ENCODE peak calls at places on chromosomes 4 and X, in seven cellular contexts. L is fibroblast of lung, Z is body of pancreas, E is A549, O is endodermal cell, T is lower lobe of right lung, P is mesothelial cell of epicardium. Q is an unnamed sample.

GRCh38 chr4:145902522-145902921 is 36.1 kb downstream of the ZNF827 start:
- DNase-seq in L (no peak), Z (no peak), E (no peak), O (no peak), T (no peak), P (no peak), Q (no peak)

GRCh38 chr4:171676555-171677215 is 136.5 kb upstream of the GALNTL6 start:
- DNase-seq in L (no peak), Z (no peak), E (no peak), O (no peak), T (no peak), P (no peak), Q (no peak)

GRCh38 chr4:52865305-52865704 is 3.2 kb downstream of the RASL11B start:
- DNase-seq in L (no peak), Z (no peak), E (no peak), O (no peak), T (no peak), P (no peak), Q (no peak)

GRCh38 chr4:109921384-109921808 is 8.7 kb downstream of the EGF start:
- DNase-seq in L (peak), Z (no peak), E (peak), O (peak), T (no peak), P (no peak), Q (peak)

GRCh38 chrX:64093761-64094160 is 111.7 kb downstream of the AMER1 start:
- DNase-seq in L (peak), Z (no peak), E (peak), O (peak), T (no peak), P (no peak), Q (no peak)

GRCh38 chrX:17595456-17596035 is 141.7 kb upstream of the SCML1 start:
- DNase-seq in L (peak), Z (no peak), E (peak), O (no peak), T (no peak), P (no peak), Q (no peak)

GRCh38 chrX:153063315-153063714 is 7.0 kb downstream of the PNMA3 start:
- DNase-seq in L (peak), Z (no peak), E (no peak), O (no peak), T (no peak), P (no peak), Q (no peak)

GRCh38 chr4:134544303-134544761 is 342.7 kb upstream of the PABPC4L start:
- DNase-seq in L (no peak), Z (no peak), E (peak), O (no peak), T (no peak), P (no peak), Q (peak)

GRCh38 chr4:88320780-88321373 is 36.5 kb upstream of the PPM1K start:
- DNase-seq in L (peak), Z (no peak), E (peak), O (peak), T (peak), P (no peak), Q (no peak)

GRCh38 chr4:140296335-140296753 is 77.1 kb upstream of the SCOC start:
- DNase-seq in L (peak), Z (peak), E (peak), O (no peak), T (no peak), P (no peak), Q (peak)

GRCh38 chr4:177450421-177451107 is 8.3 kb upstream of the AGA start:
- DNase-seq in L (peak), Z (no peak), E (no peak), O (no peak), T (no peak), P (no peak), Q (no peak)

GRCh38 chr4:173218411-173219125 is 50.0 kb downstream of the GALNT7 start:
- DNase-seq in L (peak), Z (no peak), E (peak), O (no peak), T (no peak), P (no peak), Q (no peak)

GRCh38 chr4:116664198-116664597 is 421.2 kb downstream of the TRAM1L1 start:
- DNase-seq in L (no peak), Z (no peak), E (no peak), O (peak), T (no peak), P (no peak), Q (no peak)

GRCh38 chr4:61298178-61298740 is 98.1 kb downstream of the ADGRL3 start:
- DNase-seq in L (no peak), Z (no peak), E (no peak), O (no peak), T (no peak), P (no peak), Q (no peak)

GRCh38 chr4:20618010-20618409 is 82.2 kb upstream of the PACRGL start:
- DNase-seq in L (peak), Z (no peak), E (no peak), O (no peak), T (peak), P (no peak), Q (peak)

GRCh38 chr4:82599336-82599735 is 37.5 kb upstream of the TMEM150C start:
- DNase-seq in L (no peak), Z (no peak), E (peak), O (peak), T (no peak), P (no peak), Q (no peak)

GRCh38 chr4:82569076-82569475 is 7.3 kb upstream of the TMEM150C start:
- DNase-seq in L (no peak), Z (no peak), E (no peak), O (no peak), T (no peak), P (no peak), Q (no peak)

GRCh38 chr4:6472387-6473263 is at the start of gene PPP2R2C:
- DNase-seq in L (no peak), Z (no peak), E (peak), O (peak), T (no peak), P (no peak), Q (no peak)

GRCh38 chr4:77045490-77045889 is 30.3 kb downstream of the CCNI start:
- DNase-seq in L (peak), Z (no peak), E (peak), O (peak), T (no peak), P (no peak), Q (peak)
- TF ChIP-seq CTCF in L (no peak), Z (no peak), E (no peak), O (peak), T (no peak), P (no peak), Q (peak)

GRCh38 chrX:72203421-72203820 is 21.9 kb downstream of the PIN4 start:
- DNase-seq in L (no peak), Z (no peak), E (no peak), O (no peak), T (no peak), P (no peak), Q (no peak)
- TF ChIP-seq CTCF in L (no peak), Z (no peak), E (no peak), O (no peak), T (no peak), P (no peak), Q (no peak)

DNA sequence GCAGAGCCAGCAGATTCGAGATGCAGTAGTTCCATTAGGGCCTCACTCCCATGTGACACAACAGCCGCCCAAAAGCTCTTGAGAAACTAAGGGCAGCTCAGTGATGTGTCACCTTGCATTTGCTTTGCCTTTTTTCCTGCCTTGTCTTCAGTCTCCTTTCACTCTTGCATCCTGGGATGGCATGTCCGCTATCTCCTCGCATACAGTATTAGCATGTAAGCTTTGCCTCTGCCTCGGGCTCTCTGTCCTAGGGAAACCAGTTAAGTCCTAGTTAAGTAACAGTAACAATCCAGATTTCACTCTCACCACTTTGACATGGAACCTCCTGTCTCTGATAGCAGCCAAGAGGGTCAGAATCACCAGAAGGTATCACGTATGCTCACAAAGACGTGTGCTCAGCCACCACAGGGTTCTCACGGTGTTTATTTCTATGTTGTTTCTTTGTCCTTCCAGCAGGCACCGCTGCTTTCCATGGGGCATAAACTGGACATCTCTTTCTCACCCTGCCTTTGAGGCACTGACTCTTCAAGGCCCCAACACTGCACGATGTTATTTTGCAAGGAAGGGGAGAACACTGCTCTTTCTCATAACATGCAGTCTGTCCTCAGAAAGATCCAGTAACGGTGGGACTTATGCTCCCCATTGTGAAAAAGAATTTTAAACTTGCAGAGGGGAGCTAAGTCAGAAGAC is 26.7 kb upstream of the SORBS2 start:
- DNase-seq in L (no peak), Z (no peak), E (no peak), O (no peak), T (no peak), P (no peak), Q (no peak)
- TF ChIP-seq CTCF in L (no peak), Z (no peak), E (no peak), O (peak), T (no peak), P (no peak), Q (no peak)

DNA sequence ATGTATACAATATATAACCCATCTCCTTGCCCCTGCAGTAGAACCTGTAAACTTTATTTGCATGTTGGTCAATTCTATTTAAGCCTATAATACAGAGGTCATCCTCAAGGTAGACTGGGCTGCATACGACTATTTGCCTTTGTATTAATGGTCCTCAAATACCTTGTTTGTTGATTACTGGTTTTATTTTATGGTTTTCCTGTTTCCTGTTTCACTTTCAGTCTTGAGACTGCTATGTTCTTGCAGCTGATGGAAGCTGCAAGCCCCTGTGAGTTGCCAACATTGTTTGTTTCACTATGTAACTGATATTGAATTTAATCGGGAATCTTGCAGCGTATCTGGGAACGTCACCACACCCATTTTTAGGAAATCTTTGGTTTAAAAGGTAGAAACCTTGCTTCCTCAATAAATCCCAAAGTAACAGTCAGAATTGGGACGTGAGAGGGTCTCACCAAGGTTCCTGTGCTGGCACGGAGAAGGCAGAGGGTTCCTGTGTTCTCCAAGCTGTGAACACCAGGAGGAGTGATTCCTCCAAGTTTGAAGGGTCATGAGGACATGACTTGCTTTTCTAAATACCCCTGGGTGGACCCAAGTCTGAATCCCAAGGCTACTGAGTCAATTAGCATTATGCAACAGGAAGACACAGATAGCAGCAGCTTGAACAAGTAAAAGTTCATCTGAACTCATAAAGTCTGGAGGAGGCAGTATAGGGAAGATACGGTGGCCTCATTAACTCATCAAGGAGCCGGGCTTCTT is 110.6 kb upstream of the PNPLA4 start:
- DNase-seq in L (peak), Z (no peak), E (no peak), O (no peak), T (no peak), P (no peak), Q (no peak)
- TF ChIP-seq CTCF in L (no peak), Z (no peak), E (no peak), O (peak), T (no peak), P (no peak), Q (no peak)

Q was measured in hepatocyte.